ENCODE peak calls at places on chromosome 17, in eight cellular contexts. A, N, Q, M, I, D, R and P are unnamed samples.

GRCh38 chr17:2020721-2021120 is 4.4 kb downstream of the RTN4RL1 start:
- DNase-seq in A (no peak), N (no peak), Q (no peak), M (no peak), I (no peak), D (no peak), R (no peak), P (no peak)

GRCh38 chr17:48470388-48471034 is 40.5 kb upstream of the SKAP1 start:
- DNase-seq in A (no peak), N (no peak), Q (no peak), M (peak), I (peak), D (peak), R (no peak), P (no peak)

GRCh38 chr17:78184868-78185267 is 2.0 kb downstream of the TK1 start:
- DNase-seq in A (peak), N (no peak), Q (no peak), M (no peak), I (no peak), D (no peak), R (no peak), P (no peak)

GRCh38 chr17:69575346-69575761 is 160.9 kb downstream of the MAP2K6 start:
- DNase-seq in A (no peak), N (no peak), Q (no peak), M (peak), I (no peak), D (no peak), R (no peak), P (no peak)

GRCh38 chr17:13538841-13539411 is 62.8 kb downstream of the HS3ST3A1 start:
- DNase-seq in A (no peak), N (no peak), Q (no peak), M (peak), I (no peak), D (no peak), R (no peak), P (no peak)

GRCh38 chr17:21823130-21823529 is 130.8 kb downstream of the KCNJ18 start:
- DNase-seq in A (no peak), N (no peak), Q (no peak), M (no peak), I (no peak), D (no peak), R (no peak), P (no peak)

GRCh38 chr17:60729854-60730253 is 52.2 kb downstream of the BCAS3 start:
- DNase-seq in A (no peak), N (no peak), Q (no peak), M (peak), I (no peak), D (no peak), R (no peak), P (no peak)

GRCh38 chr17:66549312-66549705 is 246.9 kb downstream of the PRKCA start:
- DNase-seq in A (no peak), N (no peak), Q (no peak), M (peak), I (no peak), D (peak), R (no peak), P (no peak)

GRCh38 chr17:8964801-8965393 is 610 bp downstream of the PIK3R5 start:
- DNase-seq in A (no peak), N (no peak), Q (no peak), M (no peak), I (no peak), D (peak), R (no peak), P (no peak)

GRCh38 chr17:18992454-18993130 is 12.0 kb downstream of the FAM83G start:
- DNase-seq in A (no peak), N (no peak), Q (no peak), M (no peak), I (no peak), D (no peak), R (no peak), P (no peak)

GRCh38 chr17:58330544-58330996 is 2.0 kb upstream of the TSPOAP1 start:
- DNase-seq in A (no peak), N (no peak), Q (peak), M (no peak), I (no peak), D (no peak), R (no peak), P (no peak)

GRCh38 chr17:8125196-8125946 is 1.5 kb upstream of the HES7 start:
- DNase-seq in A (peak), N (peak), Q (peak), M (peak), I (peak), D (peak), R (peak), P (peak)

GRCh38 chr17:35896011-35896587 is 15.9 kb upstream of the CCL5 start:
- DNase-seq in A (no peak), N (no peak), Q (no peak), M (no peak), I (no peak), D (no peak), R (peak), P (no peak)

GRCh38 chr17:2398188-2398587 is 2.7 kb downstream of the MNT start:
- DNase-seq in A (no peak), N (no peak), Q (no peak), M (no peak), I (no peak), D (no peak), R (no peak), P (no peak)

GRCh38 chr17:50935201-50936124 is 69.3 kb upstream of the TOB1 start:
- DNase-seq in A (peak), N (peak), Q (no peak), M (no peak), I (no peak), D (no peak), R (peak), P (peak)

GRCh38 chr17:36611345-36612072 is 10.1 kb downstream of the MRM1 start:
- DNase-seq in A (no peak), N (no peak), Q (no peak), M (peak), I (no peak), D (no peak), R (no peak), P (peak)

GRCh38 chr17:75819116-75819515 is 25.1 kb downstream of the UNC13D start:
- DNase-seq in A (no peak), N (no peak), Q (peak), M (no peak), I (no peak), D (no peak), R (no peak), P (no peak)
- TF ChIP-seq CTCF in A (no peak), N (no peak), Q (no peak), M (no peak), I (no peak), D (no peak), R (no peak), P (no peak)

GRCh38 chr17:80382446-80382845 is 32.5 kb upstream of the ENDOV start:
- DNase-seq in A (no peak), N (no peak), Q (peak), M (no peak), I (no peak), D (no peak), R (no peak), P (no peak)

GRCh38 chr17:80382956-80383355 is 32.0 kb upstream of the ENDOV start:
- DNase-seq in A (no peak), N (no peak), Q (no peak), M (no peak), I (no peak), D (no peak), R (no peak), P (no peak)

GRCh38 chr17:80379348-80379747 is 35.6 kb upstream of the ENDOV start:
- DNase-seq in A (no peak), N (no peak), Q (no peak), M (no peak), I (no peak), D (no peak), R (no peak), P (no peak)

GRCh38 chr17:80380068-80381061 is 34.6 kb upstream of the ENDOV start:
- DNase-seq in A (no peak), N (no peak), Q (no peak), M (no peak), I (no peak), D (no peak), R (no peak), P (no peak)

GRCh38 chr17:80381416-80381923 is 33.5 kb upstream of the ENDOV start:
- DNase-seq in A (no peak), N (no peak), Q (no peak), M (no peak), I (no peak), D (no peak), R (no peak), P (no peak)
- H3K27ac ChIP-seq in A (no peak), N (no peak), Q (no peak), M (no peak), I (no peak), D (no peak), R (no peak), P (no peak)

GRCh38 chr17:82153295-82153691 is 55.3 kb upstream of the FASN start:
- DNase-seq in A (no peak), N (no peak), Q (peak), M (no peak), I (no peak), D (no peak), R (no peak), P (no peak)

GRCh38 chr17:82154881-82155331 is 56.9 kb upstream of the FASN start:
- DNase-seq in A (no peak), N (no peak), Q (peak), M (no peak), I (no peak), D (no peak), R (no peak), P (no peak)

GRCh38 chr17:82152556-82153294 is 54.7 kb upstream of the FASN start:
- DNase-seq in A (peak), N (no peak), Q (no peak), M (no peak), I (no peak), D (no peak), R (no peak), P (no peak)

GRCh38 chr17:82152114-82152513 is 54.1 kb upstream of the FASN start:
- DNase-seq in A (no peak), N (no peak), Q (peak), M (no peak), I (no peak), D (no peak), R (no peak), P (no peak)

DNA sequence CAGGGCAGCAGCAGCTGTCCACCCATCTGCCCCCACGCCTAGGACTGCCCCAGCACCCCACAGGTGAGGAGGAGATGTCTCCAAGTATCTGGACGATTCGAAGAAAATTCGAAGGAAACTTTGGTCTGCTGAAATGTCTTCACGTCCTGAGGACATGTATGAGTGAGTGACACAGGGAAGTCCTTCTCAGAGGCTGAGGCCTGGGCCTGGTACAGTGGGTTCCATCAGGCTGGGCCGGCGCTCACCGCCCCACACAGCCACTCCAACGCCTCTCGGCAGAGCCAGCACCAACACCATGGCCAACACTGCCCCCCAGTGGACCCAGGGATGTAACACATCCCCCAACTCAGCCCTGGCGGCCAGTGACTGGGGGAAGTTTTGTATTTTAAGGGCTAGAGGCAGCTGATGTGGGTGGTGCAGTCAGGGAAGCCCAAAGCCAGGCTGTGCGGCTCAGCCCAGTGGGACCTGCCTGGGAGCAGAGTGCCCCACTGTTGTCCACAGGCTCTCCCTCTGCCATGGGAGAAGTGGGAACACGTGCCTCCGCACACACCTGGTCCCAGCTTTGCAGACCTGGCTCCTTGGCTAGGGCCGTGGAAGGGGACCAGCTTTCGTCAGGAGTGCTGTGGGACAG is 55.8 kb upstream of the FASN start:
- DNase-seq in A (peak), N (peak), Q (peak), M (peak), I (peak), D (peak), R (peak), P (peak)
- TF ChIP-seq CTCF in A (peak), N (peak), Q (peak), M (peak), I (peak), D (peak), R (peak), P (peak)

GRCh38 chr17:867896-868489 is 85.8 kb downstream of the MRM3 start:
- DNase-seq in A (no peak), N (no peak), Q (no peak), M (no peak), I (no peak), D (no peak), R (no peak), P (no peak)
- H3K27ac ChIP-seq in A (no peak), N (peak), Q (no peak), M (no peak), I (no peak), D (no peak), R (peak), P (peak)